ENCODE peak calls at places on chromosome 10, in four cellular contexts. One of them, this sample, is unnamed.

GRCh38 chr10:74194999-74195398 is 44.0 kb downstream of the ADK start:
- DNase-seq in MV-4-11: no peak
- DNase-seq in CD4-positive, alpha-beta memory T cell: no peak
- DNase-seq in renal cortical epithelial cell: no peak
- DNase-seq in this sample: no peak

GRCh38 chr10:94546058-94546595 is 539 bp downstream of the HELLS start:
- DNase-seq in CD4-positive, alpha-beta memory T cell: no peak
- DNase-seq in renal cortical epithelial cell: peak; percentile 16
- DNase-seq in MV-4-11: no peak
- DNase-seq in this sample: no peak

GRCh38 chr10:109934958-109935793 is 11.9 kb upstream of the XPNPEP1 start:
- DNase-seq in MV-4-11: peak; percentile 39
- DNase-seq in renal cortical epithelial cell: no peak
- DNase-seq in CD4-positive, alpha-beta memory T cell: peak; percentile 46
- DNase-seq in this sample: no peak

GRCh38 chr10:133438711-133439273 is 14.4 kb upstream of the SPRN start:
- DNase-seq in CD4-positive, alpha-beta memory T cell: peak; percentile 37
- DNase-seq in renal cortical epithelial cell: peak; percentile 6
- DNase-seq in MV-4-11: peak; percentile 66
- DNase-seq in this sample: peak; percentile 14

GRCh38 chr10:84008878-84009277 is 130.4 kb upstream of the GHITM start:
- DNase-seq in renal cortical epithelial cell: no peak
- DNase-seq in CD4-positive, alpha-beta memory T cell: peak; percentile 9
- DNase-seq in MV-4-11: peak; percentile 59
- DNase-seq in this sample: peak; percentile 6

GRCh38 chr10:71739368-71739900 is 19.9 kb upstream of the C10orf105 start:
- DNase-seq in MV-4-11: no peak
- DNase-seq in CD4-positive, alpha-beta memory T cell: no peak
- DNase-seq in renal cortical epithelial cell: no peak
- DNase-seq in this sample: no peak

GRCh38 chr10:1526427-1527055 is 210.8 kb downstream of the ADARB2 start:
- DNase-seq in MV-4-11: no peak
- DNase-seq in renal cortical epithelial cell: no peak
- DNase-seq in CD4-positive, alpha-beta memory T cell: no peak
- DNase-seq in this sample: no peak

GRCh38 chr10:6695519-6695918 is 115.4 kb upstream of the PRKCQ start:
- DNase-seq in renal cortical epithelial cell: no peak
- DNase-seq in MV-4-11: no peak
- DNase-seq in CD4-positive, alpha-beta memory T cell: no peak
- DNase-seq in this sample: no peak

GRCh38 chr10:105063796-105064195 is 422.7 kb downstream of the SORCS3 start:
- DNase-seq in CD4-positive, alpha-beta memory T cell: no peak
- DNase-seq in renal cortical epithelial cell: peak; percentile 66
- DNase-seq in MV-4-11: peak; percentile 3
- DNase-seq in this sample: no peak

GRCh38 chr10:30028452-30029045 is 30.8 kb downstream of the JCAD start:
- DNase-seq in renal cortical epithelial cell: no peak
- DNase-seq in MV-4-11: no peak
- DNase-seq in CD4-positive, alpha-beta memory T cell: no peak
- DNase-seq in this sample: no peak

GRCh38 chr10:96416643-96417042 is 57.8 kb upstream of the OPALIN start:
- DNase-seq in renal cortical epithelial cell: peak; percentile 2
- DNase-seq in MV-4-11: peak; percentile 52
- DNase-seq in CD4-positive, alpha-beta memory T cell: no peak
- DNase-seq in this sample: no peak

GRCh38 chr10:7819126-7819470 is 793 bp downstream of the TAF3 start:
- DNase-seq in renal cortical epithelial cell: peak; percentile 45
- DNase-seq in CD4-positive, alpha-beta memory T cell: peak; percentile 3
- DNase-seq in MV-4-11: peak; percentile 54
- DNase-seq in this sample: no peak

GRCh38 chr10:42640610-42641229 is 2.4 kb upstream of the ZNF33B start:
- DNase-seq in renal cortical epithelial cell: peak; percentile 89
- DNase-seq in CD4-positive, alpha-beta memory T cell: no peak
- DNase-seq in MV-4-11: no peak
- DNase-seq in this sample: no peak

GRCh38 chr10:72079356-72079755 is 9.0 kb downstream of the SPOCK2 start:
- DNase-seq in MV-4-11: no peak
- DNase-seq in renal cortical epithelial cell: no peak
- DNase-seq in CD4-positive, alpha-beta memory T cell: peak; percentile 71
- DNase-seq in this sample: peak; percentile 82